ENCODE peak calls at places on chromosomes 11 and 22, in nine cellular contexts. G, M, D, J, X, E, O, Y and S are unnamed samples.

GRCh38 chr22:41249442-41249841 is 8.7 kb upstream of the CHADL start:
- DNase-seq in E (no peak), M (no peak), J (no peak), D (no peak), X (no peak), G (no peak), O (no peak), Y (no peak), S (no peak)

GRCh38 chr22:35742342-35743100 is 24.8 kb downstream of the APOL5 start:
- DNase-seq in O (no peak), D (no peak), X (no peak), G (peak; percentile 59), E (no peak), Y (no peak), M (peak; percentile 81), J (no peak), S (no peak)

GRCh38 chr11:57485217-57486007 is 25.1 kb downstream of the RTN4RL2 start:
- DNase-seq in X (no peak), M (no peak), O (no peak), J (no peak), D (no peak), E (no peak), Y (no peak), G (no peak), S (no peak)

GRCh38 chr22:27533105-27533504 is 268.5 kb downstream of the MN1 start:
- DNase-seq in G (no peak), O (no peak), X (no peak), J (no peak), Y (no peak), M (no peak), E (no peak), D (no peak), S (no peak)

GRCh38 chr11:99199336-99199735 is 178.6 kb downstream of the CNTN5 start:
- DNase-seq in D (no peak), M (peak; percentile 27), Y (peak; percentile 10), G (no peak), E (no peak), J (no peak), X (no peak), O (no peak), S (no peak)

GRCh38 chr11:75013051-75013450 is 24.3 kb downstream of the NEU3 start:
- DNase-seq in G (no peak), J (no peak), E (no peak), X (no peak), M (peak; percentile 29), O (no peak), Y (no peak), D (no peak), S (no peak)

GRCh38 chr11:113554531-113554930 is 79.3 kb upstream of the DRD2 start:
- DNase-seq in D (peak; percentile 89), X (no peak), E (no peak), O (no peak), M (no peak), J (peak; percentile 19), G (no peak), Y (no peak), S (no peak)

GRCh38 chr11:12694182-12694531 is 19.9 kb downstream of the TEAD1 start:
- DNase-seq in J (peak; percentile 86), O (no peak), X (no peak), G (no peak), E (no peak), D (no peak), Y (no peak), M (no peak), S (no peak)

GRCh38 chr11:46112961-46113617 is 8.2 kb downstream of the PHF21A start:
- DNase-seq in Y (peak; percentile 70), G (peak; percentile 31), E (no peak), X (no peak), O (no peak), M (peak; percentile 54), J (peak; percentile 69), D (peak; percentile 50), S (no peak)

GRCh38 chr22:45201678-45202332 is 38.1 kb downstream of the NUP50 start:
- DNase-seq in E (no peak), Y (no peak), G (no peak), X (no peak), D (no peak), J (peak; percentile 37), M (peak; percentile 98), O (no peak), S (no peak)

GRCh38 chr11:102798012-102798746 is at the start of gene MMP1:
- DNase-seq in O (no peak), M (peak; percentile 40), G (no peak), X (no peak), E (no peak), J (no peak), Y (no peak), D (no peak), S (no peak)

GRCh38 chr11:44742470-44742869 is 15.7 kb downstream of the TSPAN18 start:
- DNase-seq in D (no peak), M (no peak), E (no peak), O (no peak), G (no peak), J (no peak), Y (no peak), X (no peak), S (no peak)